ENCODE peak calls at places on chromosomes 3 and 15, in seven cellular contexts. J is SK-N-SH, O is PC-9, F is HCT116, U is Caco-2, Q is kidney epithelial cell, L is GM06990. P is an unnamed sample. For H3K27me3, the result is how much of the 10 kb centered on the place peaks cover.

GRCh38 chr3:38479431-38480092 is 16.6 kb upstream of the EXOG start:
- DNase-seq in Q (no peak), O (peak), L (no peak), F (no peak), U (no peak), J (peak), P (peak)

GRCh38 chr3:155369244-155369643 is 75.8 kb upstream of the STRIT1 start:
- DNase-seq in J (no peak), L (no peak), U (no peak), O (no peak), F (no peak), Q (no peak), P (no peak)

GRCh38 chr3:95289295-95289694 is 1226.4 kb downstream of the NSUN3 start:
- DNase-seq in F (no peak), Q (peak), J (no peak), U (no peak), L (no peak), O (no peak), P (no peak)

GRCh38 chr3:1632128-1632527 is 466.5 kb upstream of the CNTN4 start:
- DNase-seq in L (no peak), Q (no peak), U (no peak), F (no peak), O (no peak), J (no peak), P (no peak)

GRCh38 chr3:10047876-10048275 is 21.6 kb downstream of the FANCD2 start:
- DNase-seq in Q (no peak), U (no peak), L (no peak), J (no peak), F (no peak), O (no peak), P (no peak)

GRCh38 chr15:77409259-77410156 is 10.4 kb downstream of the PEAK1 start:
- DNase-seq in Q (no peak), J (no peak), L (peak), U (no peak), F (no peak), O (no peak), P (no peak)

GRCh38 chr3:78666458-78666800 is 1101.4 kb downstream of the ROBO1 start:
- DNase-seq in J (no peak), U (no peak), F (no peak), Q (no peak), L (no peak), O (no peak), P (no peak)

GRCh38 chr3:189824629-189825312 is 193.6 kb downstream of the TP63 start:
- DNase-seq in J (no peak), F (no peak), Q (peak), O (peak), U (no peak), L (no peak), P (no peak)

GRCh38 chr3:98020412-98020811 is 14.7 kb downstream of the GABRR3 start:
- DNase-seq in J (no peak), U (no peak), O (no peak), F (no peak), Q (no peak), L (no peak), P (no peak)

GRCh38 chr3:181710581-181711255 is 1.0 kb upstream of the SOX2 start:
- DNase-seq in J (no peak), L (peak), Q (no peak), U (no peak), O (no peak), F (no peak), P (no peak)

GRCh38 chr3:30408105-30408557 is 198.3 kb upstream of the TGFBR2 start:
- DNase-seq in J (no peak), U (no peak), O (no peak), F (no peak), Q (no peak), L (no peak), P (no peak)

GRCh38 chr3:10459954-10460754 is 45.2 kb downstream of the ATP2B2 start:
- DNase-seq in J (no peak), L (peak), Q (peak), F (peak), O (peak), U (peak), P (peak)

GRCh38 chr15:77738441-77739437 is 106.0 kb upstream of the LINGO1 start:
- DNase-seq in O (no peak), Q (no peak), J (no peak), L (no peak), F (no peak), U (no peak), P (no peak)

GRCh38 chr3:169534439-169534838 is 129.1 kb downstream of the MECOM start:
- DNase-seq in L (no peak), Q (no peak), O (no peak), J (no peak), U (no peak), F (no peak), P (no peak)

GRCh38 chr3:44238889-44239288 is 2.8 kb upstream of the TOPAZ1 start:
- DNase-seq in O (no peak), J (no peak), L (no peak), Q (no peak), U (no peak), F (no peak), P (no peak)

GRCh38 chr3:137116619-137117018 is 158.8 kb downstream of the IL20RB start:
- DNase-seq in U (no peak), J (no peak), F (no peak), Q (no peak), L (no peak), O (no peak), P (no peak)

GRCh38 chr15:86630946-86631345 is 551.3 kb downstream of the AGBL1 start:
- DNase-seq in O (no peak), L (no peak), F (no peak), U (no peak), J (no peak), Q (no peak), P (no peak)

GRCh38 chr3:78873641-78874040 is 894.2 kb downstream of the ROBO1 start:
- DNase-seq in Q (no peak), L (no peak), U (no peak), F (no peak), O (no peak), J (no peak), P (no peak)

GRCh38 chr3:87200059-87200458 is 27.1 kb upstream of the CHMP2B start:
- DNase-seq in O (no peak), L (no peak), U (no peak), Q (no peak), J (no peak), F (no peak), P (no peak)

GRCh38 chr3:120182613-120183524 is 88.6 kb upstream of the GSK3B start:
- DNase-seq in J (no peak), F (peak), O (peak), U (no peak), L (no peak), Q (no peak), P (no peak)

GRCh38 chr3:27596334-27596841 is 112.2 kb upstream of the SLC4A7 start:
- DNase-seq in Q (peak), O (no peak), F (no peak), U (no peak), J (no peak), L (peak), P (no peak)

GRCh38 chr15:42121667-42122066 is 27.3 kb upstream of the PLA2G4D start:
- DNase-seq in Q (no peak), L (no peak), O (no peak), F (no peak), J (no peak), U (no peak), P (no peak)

GRCh38 chr15:42123546-42123945 is 29.2 kb upstream of the PLA2G4D start:
- DNase-seq in Q (no peak), L (no peak), O (no peak), U (no peak), J (no peak), F (no peak), P (no peak)

GRCh38 chr15:42120285-42120684 is 25.9 kb upstream of the PLA2G4D start:
- DNase-seq in F (no peak), O (no peak), Q (no peak), U (no peak), L (no peak), J (no peak), P (no peak)

GRCh38 chr15:42121021-42121420 is 26.7 kb upstream of the PLA2G4D start:
- DNase-seq in U (no peak), F (no peak), L (no peak), Q (no peak), J (no peak), O (no peak), P (no peak)

GRCh38 chr15:42118650-42119531 is 24.5 kb upstream of the PLA2G4D start:
- DNase-seq in J (no peak), O (no peak), Q (no peak), L (no peak), F (no peak), U (no peak), P (no peak)
- H3K27me3 ChIP-seq in J (under half), O (under half), Q (under half), L (under half), F (under half), U (under half), P (under half)

DNA sequence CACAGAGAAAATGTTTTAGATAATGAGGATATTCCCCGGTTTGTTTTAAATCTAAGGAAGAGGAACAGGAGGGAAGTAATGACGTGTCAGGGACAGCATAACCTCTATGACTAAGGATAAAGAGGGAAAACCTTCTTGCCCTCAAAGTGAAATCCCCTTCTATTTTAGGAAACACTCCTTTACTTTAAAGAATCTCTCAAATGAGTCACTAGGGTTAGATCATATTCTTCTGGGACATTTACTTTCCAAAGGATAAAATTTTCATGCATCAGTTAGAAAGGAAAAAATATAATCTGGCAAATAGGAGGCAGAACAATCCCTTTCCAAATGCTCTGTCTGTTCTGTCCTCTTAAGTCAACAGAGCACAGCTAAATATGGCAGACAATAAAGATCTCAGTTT is 43.2 kb upstream of the UBE2E2 start:
- DNase-seq in Q (peak), U (no peak), O (no peak), L (no peak), J (no peak), F (no peak), P (no peak)
- TF ChIP-seq CTCF in Q (no peak), U (no peak), O (no peak), L (no peak), J (no peak), F (no peak), P (no peak)

GRCh38 chr3:45978348-45978747 is 17.3 kb downstream of the FYCO1 start:
- DNase-seq in O (peak), U (no peak), J (no peak), Q (no peak), F (no peak), L (no peak), P (no peak)
- H3K27me3 ChIP-seq in O (under half), U (under half), J (under half), Q (under half), F (under half), L (under half), P (under half)

GRCh38 chr3:52232279-52233107 is 6.5 kb downstream of the TWF2 start:
- DNase-seq in Q (no peak), J (no peak), O (no peak), L (no peak), U (no peak), F (no peak), P (no peak)

GRCh38 chr3:52233108-52233591 is 5.8 kb downstream of the TWF2 start:
- DNase-seq in L (no peak), J (no peak), O (no peak), U (no peak), F (no peak), Q (no peak), P (no peak)

GRCh38 chr3:52233968-52234367 is 5.0 kb downstream of the TWF2 start:
- DNase-seq in F (no peak), L (no peak), Q (no peak), O (no peak), J (no peak), U (no peak), P (no peak)

GRCh38 chr3:52236424-52236886 is 2.5 kb downstream of the TWF2 start:
- DNase-seq in U (no peak), L (no peak), F (no peak), Q (no peak), O (no peak), J (no peak), P (peak)

GRCh38 chr3:52234516-52235447 is 4.2 kb downstream of the TWF2 start:
- DNase-seq in U (no peak), F (no peak), O (no peak), Q (no peak), L (no peak), J (no peak), P (no peak)
- TF ChIP-seq CTCF in U (no peak), F (peak), O (no peak), Q (no peak), L (peak), J (no peak), P (no peak)

GRCh38 chr3:160090653-160091052 is 102.0 kb downstream of the IL12A start:
- DNase-seq in Q (no peak), F (no peak), J (no peak), O (no peak), U (no peak), L (no peak), P (no peak)

GRCh38 chr3:160094562-160094961 is 105.9 kb downstream of the IL12A start:
- DNase-seq in Q (no peak), U (no peak), F (no peak), J (no peak), O (no peak), L (no peak), P (no peak)

GRCh38 chr3:160091441-160091840 is 102.8 kb downstream of the IL12A start:
- DNase-seq in Q (no peak), J (no peak), F (no peak), O (no peak), U (no peak), L (no peak), P (no peak)

GRCh38 chr3:160088492-160089137 is 100.0 kb downstream of the IL12A start:
- DNase-seq in J (no peak), U (no peak), L (no peak), F (no peak), Q (no peak), O (no peak), P (no peak)

DNA sequence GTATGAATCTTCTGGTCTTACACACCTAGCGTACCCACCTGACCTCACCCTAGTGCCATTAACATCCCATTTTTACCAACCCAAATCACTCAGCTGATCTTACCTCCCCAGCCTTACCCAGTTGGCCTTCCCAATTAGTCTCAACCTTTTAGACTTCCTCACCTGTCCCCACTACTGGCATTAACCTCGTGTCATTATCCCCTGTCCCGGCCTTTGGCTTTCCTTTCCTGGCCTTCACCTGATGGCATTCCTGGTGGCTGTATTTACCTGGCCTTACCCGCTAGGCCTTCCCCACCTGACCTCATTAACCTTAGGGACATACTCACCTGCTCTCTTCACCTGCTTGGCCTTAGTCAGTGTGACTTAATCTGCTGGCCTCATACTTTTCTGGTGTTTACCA is 104.1 kb downstream of the IL12A start:
- DNase-seq in J (no peak), F (no peak), O (no peak), U (no peak), L (no peak), Q (no peak), P (no peak)
- H3K27me3 ChIP-seq in J (under half), F (under half), O (under half), U (under half), L (under half), Q (under half), P (under half)

DNA sequence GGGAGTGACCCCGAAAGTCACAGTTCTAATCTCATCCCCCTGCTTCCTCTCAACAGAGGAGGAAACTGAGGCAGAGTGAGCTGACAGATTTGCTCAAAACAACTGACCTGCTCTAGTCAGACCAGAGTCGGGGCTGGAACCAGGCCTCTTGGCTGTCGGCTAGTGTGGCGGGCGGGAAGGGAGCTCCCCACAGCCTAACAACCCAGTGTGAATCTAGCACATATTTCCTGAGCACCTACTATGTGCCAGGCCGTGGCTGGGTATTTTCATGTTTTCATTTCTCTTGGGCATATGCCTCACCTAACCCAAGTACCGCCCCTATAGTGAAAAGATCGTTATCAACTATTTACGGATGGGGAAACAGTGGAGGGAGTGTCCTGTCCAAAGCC is 27.2 kb downstream of the GRIP2 start:
- DNase-seq in O (no peak), L (no peak), F (no peak), U (no peak), J (no peak), Q (no peak), P (no peak)
- TF ChIP-seq CTCF in O (no peak), L (no peak), F (no peak), U (no peak), J (no peak), Q (no peak), P (no peak)

GRCh38 chr15:25863067-25863967 is at the start of gene ATP10A:
- DNase-seq in L (no peak), J (peak), U (no peak), F (no peak), Q (no peak), O (no peak), P (peak)

GRCh38 chr15:25864966-25865365 is 1.8 kb upstream of the ATP10A start:
- DNase-seq in L (no peak), Q (no peak), O (no peak), F (no peak), J (no peak), U (no peak), P (no peak)

GRCh38 chr15:25866874-25867273 is 3.7 kb upstream of the ATP10A start:
- DNase-seq in J (no peak), O (no peak), F (no peak), Q (no peak), U (no peak), L (no peak), P (no peak)

GRCh38 chr15:25863968-25864580 is 947 bp upstream of the ATP10A start:
- DNase-seq in J (no peak), O (no peak), Q (no peak), L (no peak), F (no peak), U (no peak), P (no peak)

DNA sequence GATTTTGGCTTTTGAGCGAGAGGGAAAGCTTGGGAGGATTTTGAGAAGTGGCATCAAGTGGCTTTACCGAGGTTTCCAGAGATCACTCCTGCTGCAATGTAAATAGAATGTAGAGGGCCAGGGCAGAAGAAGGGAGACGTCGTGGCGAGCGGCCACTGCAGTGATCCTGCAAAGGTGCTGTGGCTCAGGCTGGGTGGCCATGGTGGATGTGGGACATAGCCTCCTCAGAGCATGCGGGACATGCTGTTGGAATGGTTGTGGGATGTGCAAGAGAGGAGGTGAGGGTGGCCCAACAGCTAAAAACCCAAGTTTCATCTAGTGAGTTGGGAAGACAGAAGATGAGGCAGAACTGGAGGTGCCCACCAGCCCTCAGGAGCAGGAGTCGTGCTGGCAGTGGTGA is 3.1 kb upstream of the ATP10A start:
- DNase-seq in Q (no peak), J (no peak), F (no peak), O (no peak), U (no peak), L (no peak), P (no peak)
- H3K27me3 ChIP-seq in Q (under half), J (under half), F (under half), O (under half), U (under half), L (under half), P (under half)

GRCh38 chr15:99143230-99143629 is 38.4 kb downstream of the SYNM start:
- DNase-seq in U (no peak), L (no peak), Q (no peak), O (no peak), J (no peak), F (no peak), P (no peak)

GRCh38 chr15:99143655-99144610 is 39.1 kb downstream of the SYNM start:
- DNase-seq in U (no peak), L (no peak), Q (no peak), O (no peak), F (no peak), J (no peak), P (peak)

GRCh38 chr15:99140590-99140989 is 35.7 kb downstream of the SYNM start:
- DNase-seq in L (no peak), F (no peak), O (no peak), Q (no peak), U (no peak), J (no peak), P (no peak)

GRCh38 chr15:99141943-99142342 is 37.1 kb downstream of the SYNM start:
- DNase-seq in Q (no peak), O (no peak), F (no peak), J (no peak), U (no peak), L (no peak), P (no peak)

DNA sequence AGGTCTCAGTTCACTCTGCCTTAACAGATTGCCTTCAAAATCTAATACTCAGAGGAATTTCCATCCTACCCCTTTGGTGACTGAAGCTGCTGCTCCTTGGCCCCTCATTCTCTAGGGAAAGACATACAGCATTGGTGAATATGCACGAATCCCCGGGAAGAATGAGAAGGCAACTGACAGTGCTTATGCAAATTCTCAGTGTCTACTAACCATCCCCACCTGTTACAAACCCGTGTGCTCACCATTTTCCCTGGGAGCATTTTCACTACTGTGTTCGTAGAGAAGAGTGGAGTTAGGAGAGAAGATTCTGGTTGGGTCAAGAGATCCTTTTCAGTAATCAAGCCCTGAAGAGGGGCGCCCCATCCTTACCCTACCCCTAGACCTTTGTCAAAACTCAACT is 37.7 kb downstream of the SYNM start:
- DNase-seq in O (no peak), F (no peak), Q (no peak), U (no peak), J (no peak), L (no peak), P (no peak)
- TF ChIP-seq CTCF in O (no peak), F (no peak), Q (no peak), U (no peak), J (no peak), L (no peak), P (no peak)

DNA sequence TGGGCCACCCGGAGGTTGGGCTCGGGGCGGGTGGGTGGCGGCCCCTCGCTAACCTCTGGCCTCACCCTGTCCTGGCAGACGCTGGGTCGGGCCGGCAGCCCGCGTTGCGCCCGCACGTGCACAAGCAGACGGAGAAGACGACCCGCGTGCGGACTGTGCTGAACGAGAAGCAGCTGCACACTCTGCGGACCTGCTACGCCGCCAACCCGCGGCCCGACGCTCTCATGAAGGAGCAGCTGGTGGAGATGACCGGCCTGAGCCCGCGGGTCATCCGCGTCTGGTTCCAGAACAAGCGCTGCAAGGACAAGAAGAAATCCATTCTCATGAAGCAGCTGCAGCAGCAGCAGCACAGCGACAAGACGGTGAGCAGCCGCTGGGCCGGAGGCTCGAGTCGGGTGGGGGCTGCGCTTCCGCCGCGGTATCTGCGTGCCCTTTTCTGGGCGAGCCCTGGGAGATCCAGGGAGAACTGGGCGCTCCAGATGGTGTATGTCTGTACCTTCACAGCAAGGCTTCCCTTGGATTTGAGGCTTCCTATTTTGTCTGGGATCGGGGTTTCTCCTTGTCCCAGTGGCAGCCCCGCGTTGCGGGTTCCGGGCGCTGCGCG is 3.7 kb downstream of the ISL2 start:
- DNase-seq in U (no peak), F (no peak), L (peak), O (no peak), J (peak), Q (no peak), P (peak)
- H3K27me3 ChIP-seq in U (under half), F (under half), L (under half), O (under half), J (under half), Q (half or more), P (half or more)